ENCODE peak calls at places on chromosomes 12 and 14, in four cellular contexts. S is CD4-positive, alpha-beta T cell; Y is uterus; P is endodermal cell. M is an unnamed sample.

GRCh38 chr14:102141797-102142196 is 2.1 kb downstream of the WDR20 start:
- DNase-seq in Y (no peak), P (no peak), S (no peak), M (no peak)

GRCh38 chr12:89098390-89099102 is 253.8 kb downstream of the DUSP6 start:
- DNase-seq in P (peak; percentile 91), S (no peak), Y (no peak), M (no peak)

GRCh38 chr14:91388551-91388975 is 29.1 kb downstream of the CCDC88C start:
- DNase-seq in S (peak; percentile 39), P (no peak), Y (no peak), M (peak; percentile 13)

GRCh38 chr14:94780536-94781404 is 10.9 kb upstream of the GSC start:
- DNase-seq in P (peak; percentile 84), S (no peak), Y (no peak), M (no peak)

GRCh38 chr12:65464930-65465329 is 186.4 kb downstream of the MSRB3 start:
- DNase-seq in Y (no peak), S (no peak), P (no peak), M (no peak)

GRCh38 chr12:26242683-26243082 is 47.3 kb downstream of the SSPN start:
- DNase-seq in S (no peak), Y (no peak), P (no peak), M (no peak)

GRCh38 chr12:89721291-89721987 is 12.8 kb upstream of the ATP2B1 start:
- DNase-seq in P (no peak), S (no peak), Y (no peak), M (no peak)

GRCh38 chr14:100688598-100689499 is 37.8 kb upstream of the DLK1 start:
- DNase-seq in P (no peak), S (no peak), Y (no peak), M (no peak)

GRCh38 chr12:47441490-47441889 is 264.3 kb downstream of the RPAP3 start:
- DNase-seq in S (no peak), P (no peak), Y (no peak), M (no peak)

GRCh38 chr12:53071591-53072551 is 7.3 kb downstream of the SPRYD3 start:
- DNase-seq in Y (peak; percentile 95), P (peak; percentile 86), S (no peak), M (peak; percentile 89)

GRCh38 chr12:6647083-6647604 is at the start of gene ACRBP:
- DNase-seq in P (peak; percentile 94), S (no peak), Y (peak; percentile 80), M (peak; percentile 81)

GRCh38 chr12:115763376-115763775 is 514.1 kb downstream of the MED13L start:
- DNase-seq in Y (no peak), P (no peak), S (no peak), M (no peak)

GRCh38 chr12:112005419-112006395 is 7.3 kb downstream of the TMEM116 start:
- DNase-seq in S (no peak), Y (no peak), P (peak; percentile 91), M (no peak)

GRCh38 chr14:70619708-70620107 is 19.3 kb upstream of the MED6 start:
- DNase-seq in Y (no peak), P (no peak), S (no peak), M (no peak)

M was measured in psoas muscle.